ENCODE peak calls at places on chromosomes 1 and 21, in seven cellular contexts. Q is iris pigment epithelial cell, H is HFF-Myc, C is Right ventricle myocardium superior, L is T-helper 2 cell, J is aorta, I is NCI-H1694. A is an unnamed sample.

GRCh38 chr1:209742409-209743144 is 13.3 kb upstream of the TRAF3IP3 start:
- DNase-seq in Q (peak), H (no peak), C (no peak), L (no peak), J (no peak), I (no peak), A (no peak)

GRCh38 chr1:204102029-204102611 is 29.2 kb downstream of the SOX13 start:
- DNase-seq in Q (no peak), H (no peak), C (no peak), L (no peak), J (peak), I (no peak), A (no peak)

GRCh38 chr21:45865106-45865835 is 116.3 kb upstream of the COL6A1 start:
- DNase-seq in Q (peak), H (peak), C (no peak), L (no peak), J (peak), I (no peak), A (no peak)

GRCh38 chr21:44815225-44815624 is 2.6 kb downstream of the SUMO3 start:
- DNase-seq in Q (no peak), H (no peak), C (no peak), L (no peak), J (peak), I (no peak), A (no peak)

GRCh38 chr1:21175670-21176581 is 771 bp downstream of the EIF4G3 start:
- DNase-seq in Q (no peak), H (no peak), C (peak), L (peak), J (peak), I (peak), A (peak)

GRCh38 chr1:88022507-88022906 is 661.6 kb upstream of the PKN2 start:
- DNase-seq in Q (no peak), H (no peak), C (no peak), L (no peak), J (no peak), I (no peak), A (no peak)

GRCh38 chr1:182676321-182676720 is 8.1 kb downstream of the RGS8 start:
- DNase-seq in Q (no peak), H (peak), C (no peak), L (no peak), J (no peak), I (no peak), A (no peak)

GRCh38 chr1:32215629-32216505 is 6.3 kb downstream of the TMEM234 start:
- DNase-seq in Q (peak), H (no peak), C (peak), L (no peak), J (peak), I (peak), A (peak)

GRCh38 chr1:208149776-208150514 is 94.2 kb downstream of the PLXNA2 start:
- DNase-seq in Q (no peak), H (no peak), C (peak), L (no peak), J (no peak), I (no peak), A (peak)

GRCh38 chr1:185517808-185518419 is 200.9 kb upstream of the IVNS1ABP start:
- DNase-seq in Q (no peak), H (no peak), C (no peak), L (no peak), J (no peak), I (no peak), A (no peak)

GRCh38 chr1:79079770-79080169 is 73.2 kb upstream of the ADGRL4 start:
- DNase-seq in Q (peak), H (peak), C (no peak), L (no peak), J (no peak), I (no peak), A (no peak)

GRCh38 chr1:234920136-234920842 is 208.3 kb downstream of the TOMM20 start:
- DNase-seq in Q (no peak), H (no peak), C (no peak), L (no peak), J (peak), I (no peak), A (no peak)

GRCh38 chr1:213120386-213120785 is 69.3 kb downstream of the RPS6KC1 start:
- DNase-seq in Q (peak), H (no peak), C (no peak), L (no peak), J (no peak), I (no peak), A (no peak)

GRCh38 chr1:157490337-157491165 is 61.8 kb downstream of the FCRL5 start:
- DNase-seq in Q (peak), H (peak), C (peak), L (no peak), J (peak), I (peak), A (peak)

GRCh38 chr1:9278114-9278513 is 14.6 kb upstream of the SPSB1 start:
- DNase-seq in Q (peak), H (no peak), C (no peak), L (no peak), J (peak), I (no peak), A (no peak)

GRCh38 chr1:92563457-92564216 is 76.9 kb upstream of the GFI1 start:
- DNase-seq in Q (no peak), H (no peak), C (no peak), L (no peak), J (no peak), I (no peak), A (no peak)

GRCh38 chr1:205676002-205676401 is 4.3 kb downstream of the SLC45A3 start:
- DNase-seq in Q (no peak), H (no peak), C (no peak), L (no peak), J (no peak), I (no peak), A (no peak)